ENCODE peak calls at places on chromosome 19, in four cellular contexts. One of them, this sample, is unnamed.

GRCh38 chr19:39825531-39826076 is 8.4 kb downstream of the DYRK1B start:
- DNase-seq in C1 segment of cervical spinal cord: no peak
- DNase-seq in AG04450: no peak
- DNase-seq in EH: no peak
- DNase-seq in this sample: no peak

GRCh38 chr19:11580665-11581418 is 3.4 kb upstream of the ACP5 start:
- DNase-seq in AG04450: no peak
- DNase-seq in EH: peak
- DNase-seq in C1 segment of cervical spinal cord: no peak
- DNase-seq in this sample: no peak

GRCh38 chr19:40836754-40837429 is 13.4 kb downstream of the CYP2A6 start:
- DNase-seq in EH: no peak
- DNase-seq in AG04450: no peak
- DNase-seq in C1 segment of cervical spinal cord: no peak
- DNase-seq in this sample: no peak

GRCh38 chr19:15529774-15530372 is 21.5 kb downstream of the CYP4F22 start:
- DNase-seq in C1 segment of cervical spinal cord: no peak
- DNase-seq in EH: peak
- DNase-seq in AG04450: no peak
- DNase-seq in this sample: no peak

GRCh38 chr19:18223860-18224524 is 2.2 kb downstream of the PDE4C start:
- DNase-seq in AG04450: no peak
- DNase-seq in EH: no peak
- DNase-seq in C1 segment of cervical spinal cord: no peak
- DNase-seq in this sample: no peak

GRCh38 chr19:49552749-49553148 is 24.9 kb downstream of the RCN3 start:
- DNase-seq in AG04450: no peak
- DNase-seq in C1 segment of cervical spinal cord: peak
- DNase-seq in EH: no peak
- DNase-seq in this sample: no peak

GRCh38 chr19:52896431-52897148 is 845 bp downstream of the ZNF320 start:
- DNase-seq in AG04450: no peak
- DNase-seq in C1 segment of cervical spinal cord: no peak
- DNase-seq in EH: peak
- DNase-seq in this sample: no peak

GRCh38 chr19:55473201-55473600 is 3.2 kb upstream of the ZNF628 start:
- DNase-seq in C1 segment of cervical spinal cord: no peak
- DNase-seq in AG04450: no peak
- DNase-seq in EH: no peak
- DNase-seq in this sample: no peak

GRCh38 chr19:39146091-39146490 is 20.5 kb downstream of the PAK4 start:
- DNase-seq in AG04450: no peak
- DNase-seq in EH: no peak
- DNase-seq in C1 segment of cervical spinal cord: no peak
- DNase-seq in this sample: no peak

GRCh38 chr19:51372649-51373504 is at the start of gene NKG7:
- DNase-seq in AG04450: no peak
- DNase-seq in EH: no peak
- DNase-seq in C1 segment of cervical spinal cord: no peak
- DNase-seq in this sample: no peak

GRCh38 chr19:40366697-40367561 is 18.4 kb downstream of the PLD3 start:
- DNase-seq in C1 segment of cervical spinal cord: no peak
- DNase-seq in AG04450: no peak
- DNase-seq in EH: peak
- DNase-seq in this sample: no peak

GRCh38 chr19:10116085-10116865 is 3.4 kb downstream of the EIF3G start:
- DNase-seq in C1 segment of cervical spinal cord: no peak
- DNase-seq in AG04450: no peak
- DNase-seq in EH: no peak
- DNase-seq in this sample: no peak

GRCh38 chr19:58181902-58182576 is 822 bp upstream of the ZNF274 start:
- DNase-seq in C1 segment of cervical spinal cord: no peak
- DNase-seq in EH: peak
- DNase-seq in AG04450: no peak
- DNase-seq in this sample: no peak

GRCh38 chr19:6740589-6741348 is 1.3 kb downstream of the TRIP10 start:
- DNase-seq in AG04450: no peak
- DNase-seq in C1 segment of cervical spinal cord: no peak
- DNase-seq in EH: peak
- DNase-seq in this sample: no peak

GRCh38 chr19:51784922-51785690 is 9.9 kb upstream of the FPR3 start:
- DNase-seq in C1 segment of cervical spinal cord: peak
- DNase-seq in EH: peak
- DNase-seq in AG04450: no peak
- DNase-seq in this sample: no peak

GRCh38 chr19:35037716-35038622 is 3.6 kb upstream of the HPN start:
- DNase-seq in EH: peak
- DNase-seq in C1 segment of cervical spinal cord: peak
- DNase-seq in AG04450: no peak
- DNase-seq in this sample: no peak

GRCh38 chr19:38173324-38174041 is 50.5 kb downstream of the DPF1 start:
- DNase-seq in EH: no peak
- DNase-seq in C1 segment of cervical spinal cord: peak
- DNase-seq in AG04450: no peak
- DNase-seq in this sample: no peak

GRCh38 chr19:47726467-47726866 is 13.2 kb downstream of the EHD2 start:
- DNase-seq in EH: peak
- DNase-seq in AG04450: no peak
- DNase-seq in C1 segment of cervical spinal cord: no peak
- DNase-seq in this sample: no peak

GRCh38 chr19:11551603-11552235 is 7.3 kb downstream of the ELOF1 start:
- DNase-seq in EH: peak
- DNase-seq in C1 segment of cervical spinal cord: no peak
- DNase-seq in AG04450: no peak
- DNase-seq in this sample: no peak

GRCh38 chr19:11984986-11985385 is 20.1 kb downstream of the ZNF763 start:
- DNase-seq in EH: no peak
- DNase-seq in AG04450: no peak
- DNase-seq in C1 segment of cervical spinal cord: no peak
- DNase-seq in this sample: no peak

GRCh38 chr19:22426901-22427300 is 4.8 kb upstream of the ZNF98 start:
- DNase-seq in C1 segment of cervical spinal cord: no peak
- DNase-seq in AG04450: no peak
- DNase-seq in EH: no peak
- DNase-seq in this sample: no peak

GRCh38 chr19:3478409-3479176 is 1.7 kb downstream of the SMIM24 start:
- DNase-seq in C1 segment of cervical spinal cord: no peak
- DNase-seq in AG04450: no peak
- DNase-seq in EH: no peak
- DNase-seq in this sample: no peak

GRCh38 chr19:47284324-47284899 is 9.7 kb downstream of the INAFM1 start:
- DNase-seq in AG04450: peak
- DNase-seq in C1 segment of cervical spinal cord: no peak
- DNase-seq in EH: peak
- DNase-seq in this sample: no peak

GRCh38 chr19:4391701-4392543 is 8.4 kb downstream of the SH3GL1 start:
- DNase-seq in AG04450: no peak
- DNase-seq in C1 segment of cervical spinal cord: no peak
- DNase-seq in EH: peak
- DNase-seq in this sample: no peak

GRCh38 chr19:49020931-49021895 is 2.9 kb downstream of the CGB3 start:
- DNase-seq in EH: peak
- DNase-seq in AG04450: no peak
- DNase-seq in C1 segment of cervical spinal cord: no peak
- DNase-seq in this sample: no peak

GRCh38 chr19:17159466-17160393 is 55.4 kb upstream of the USE1 start:
- DNase-seq in AG04450: no peak
- DNase-seq in C1 segment of cervical spinal cord: no peak
- DNase-seq in EH: peak
- DNase-seq in this sample: no peak

GRCh38 chr19:13841339-13842293 is 35.3 kb upstream of the NANOS3 start:
- DNase-seq in EH: peak
- DNase-seq in AG04450: no peak
- DNase-seq in C1 segment of cervical spinal cord: no peak
- DNase-seq in this sample: no peak

GRCh38 chr19:52722062-52723005 is 12.5 kb downstream of the ZNF611 start:
- DNase-seq in EH: peak
- DNase-seq in AG04450: peak
- DNase-seq in C1 segment of cervical spinal cord: no peak
- DNase-seq in this sample: no peak

GRCh38 chr19:45315304-45315703 is 7.4 kb downstream of the CKM start:
- DNase-seq in EH: no peak
- DNase-seq in AG04450: no peak
- DNase-seq in C1 segment of cervical spinal cord: no peak
- DNase-seq in this sample: no peak

This sample was measured in kidney epithelial cell.